ENCODE peak calls at places on chromosomes 4 and X, in six cellular contexts. E is HFF-Myc, J is neural crest cell, I is osteoblast, W is ovary, B is fibroblast of pulmonary artery. K is an unnamed sample.
A peak's percentile ranks its signal among the peaks of the same experiment; 100 is the strongest.

GRCh38 chr4:163607292-163607691 is 112.8 kb downstream of the TMA16 start:
- DNase-seq in E (no peak), J (no peak), I (no peak), W (no peak), B (no peak), K (no peak)

GRCh38 chr4:20338841-20339240 is 87.1 kb downstream of the SLIT2 start:
- DNase-seq in E (no peak), J (no peak), I (no peak), W (no peak), B (no peak), K (no peak)

GRCh38 chr4:4613641-4614286 is 71.9 kb upstream of the STX18 start:
- DNase-seq in E (no peak), J (no peak), I (peak; percentile 81), W (no peak), B (no peak), K (no peak)

GRCh38 chr4:35963969-35964515 is 280.3 kb downstream of the ARAP2 start:
- DNase-seq in E (no peak), J (no peak), I (no peak), W (no peak), B (peak; percentile 31), K (no peak)

GRCh38 chrX:28590394-28590793 is 3.1 kb downstream of the IL1RAPL1 start:
- DNase-seq in E (no peak), J (no peak), I (no peak), W (no peak), B (peak; percentile 27), K (no peak)

GRCh38 chr4:82360298-82361177 is 13.3 kb downstream of the HNRNPD start:
- DNase-seq in E (no peak), J (no peak), I (peak; percentile 71), W (no peak), B (peak; percentile 49), K (no peak)

GRCh38 chrX:153477039-153477438 is 6.7 kb upstream of the HAUS7 start:
- DNase-seq in E (peak; percentile 60), J (no peak), I (peak; percentile 94), W (no peak), B (peak; percentile 59), K (no peak)

GRCh38 chr4:54498661-54499111 is 159.1 kb upstream of the KIT start:
- DNase-seq in E (no peak), J (no peak), I (peak; percentile 73), W (no peak), B (peak; percentile 43), K (no peak)

GRCh38 chrX:153902388-153902787 is 2.1 kb upstream of the AVPR2 start:
- DNase-seq in E (no peak), J (no peak), I (no peak), W (no peak), B (no peak), K (no peak)

GRCh38 chr4:67327245-67327860 is 217.9 kb downstream of the CENPC start:
- DNase-seq in E (peak; percentile 12), J (peak; percentile 60), I (no peak), W (no peak), B (peak; percentile 74), K (peak; percentile 29)

GRCh38 chr4:147933316-147933715 is 201.4 kb downstream of the ARHGAP10 start:
- DNase-seq in E (no peak), J (no peak), I (no peak), W (no peak), B (no peak), K (no peak)

GRCh38 chrX:16839852-16840460 is 30.2 kb downstream of the RBBP7 start:
- DNase-seq in E (no peak), J (no peak), I (no peak), W (peak; percentile 49), B (peak; percentile 81), K (no peak)

GRCh38 chr4:1695913-1696312 is 11.8 kb upstream of the FAM53A start:
- DNase-seq in E (no peak), J (no peak), I (peak; percentile 19), W (no peak), B (no peak), K (no peak)

GRCh38 chrX:155056877-155057792 is 13.8 kb downstream of the CMC4 start:
- DNase-seq in E (peak; percentile 42), J (peak; percentile 43), I (no peak), W (peak; percentile 42), B (peak; percentile 83), K (no peak)

GRCh38 chr4:129839687-129840086 is 743.7 kb downstream of the C4orf33 start:
- DNase-seq in E (no peak), J (no peak), I (no peak), W (no peak), B (no peak), K (no peak)

GRCh38 chrX:44882635-44883034 is 9.6 kb downstream of the KDM6A start:
- DNase-seq in E (no peak), J (no peak), I (no peak), W (no peak), B (no peak), K (no peak)

GRCh38 chr4:81211956-81212355 is 3.1 kb downstream of the PRKG2 start:
- DNase-seq in E (no peak), J (no peak), I (no peak), W (no peak), B (no peak), K (no peak)

GRCh38 chr4:122777846-122778501 is 45.5 kb downstream of the BBS12 start:
- DNase-seq in E (no peak), J (no peak), I (peak; percentile 41), W (no peak), B (peak; percentile 79), K (no peak)

GRCh38 chr4:98682719-98683118 is 24.3 kb upstream of the TSPAN5 start:
- DNase-seq in E (no peak), J (no peak), I (no peak), W (no peak), B (peak; percentile 50), K (no peak)

GRCh38 chr4:137253949-137254348 is 278.3 kb downstream of the PCDH18 start:
- DNase-seq in E (no peak), J (no peak), I (peak; percentile 1), W (no peak), B (peak; percentile 31), K (no peak)

GRCh38 chrX:132732236-132732635 is 226.2 kb downstream of the HS6ST2 start:
- DNase-seq in E (no peak), J (no peak), I (no peak), W (no peak), B (no peak), K (no peak)

GRCh38 chr4:143417679-143418403 is 81.2 kb downstream of the GAB1 start:
- DNase-seq in E (no peak), J (no peak), I (no peak), W (no peak), B (no peak), K (no peak)

DNA sequence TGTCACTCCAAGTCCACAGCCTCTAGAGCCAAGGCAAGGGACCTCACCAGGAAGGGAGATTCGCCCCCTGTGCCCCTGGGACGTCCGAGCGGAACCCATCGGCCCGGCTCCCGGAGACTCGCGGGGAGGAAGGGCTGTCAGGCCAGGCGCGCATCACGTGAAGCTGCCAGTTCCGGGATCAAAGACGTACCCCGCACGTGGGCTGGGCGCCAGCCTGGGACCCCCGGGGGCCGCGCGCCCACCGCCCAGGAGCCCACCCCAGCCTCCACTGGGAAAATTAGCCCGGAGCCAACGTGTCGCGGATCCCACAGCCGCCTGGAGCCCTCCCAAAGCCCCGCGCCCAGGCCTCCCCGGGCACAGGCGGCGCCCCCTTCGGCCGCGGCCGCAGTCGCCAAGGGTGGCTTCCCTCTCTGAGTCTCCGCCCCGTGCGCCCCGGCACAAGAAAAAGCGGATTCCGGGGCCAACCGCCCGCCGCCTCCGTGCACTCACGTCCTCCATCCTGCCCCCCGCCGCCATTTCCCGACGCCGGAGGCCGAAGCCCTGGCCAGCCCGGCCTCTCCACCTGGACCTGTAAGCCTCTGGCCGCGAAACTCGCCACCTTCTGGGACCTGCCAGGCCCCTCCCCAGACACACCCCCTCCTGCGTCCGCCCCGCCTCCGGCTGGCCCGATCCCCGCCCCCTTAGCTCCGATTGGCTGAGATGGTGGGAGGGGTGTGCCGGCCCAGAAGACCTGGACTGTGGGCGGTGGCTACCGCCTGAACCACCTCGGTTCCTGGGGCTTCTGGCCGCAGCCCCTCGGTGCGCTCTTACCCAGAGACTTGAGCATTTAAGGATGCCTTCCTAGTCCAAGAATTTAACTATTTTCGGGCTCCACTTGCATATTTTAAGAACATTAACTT is at the start of gene TMEM192:
- DNase-seq in E (peak; percentile 63), J (peak; percentile 91), I (peak; percentile 97), W (peak; percentile 94), B (peak; percentile 93), K (no peak)
- TF ChIP-seq CTCF in E (peak; percentile 21), J (peak; percentile 48), I (no peak), W (peak; percentile 60), B (peak; percentile 5), K (peak; percentile 33)

DNA sequence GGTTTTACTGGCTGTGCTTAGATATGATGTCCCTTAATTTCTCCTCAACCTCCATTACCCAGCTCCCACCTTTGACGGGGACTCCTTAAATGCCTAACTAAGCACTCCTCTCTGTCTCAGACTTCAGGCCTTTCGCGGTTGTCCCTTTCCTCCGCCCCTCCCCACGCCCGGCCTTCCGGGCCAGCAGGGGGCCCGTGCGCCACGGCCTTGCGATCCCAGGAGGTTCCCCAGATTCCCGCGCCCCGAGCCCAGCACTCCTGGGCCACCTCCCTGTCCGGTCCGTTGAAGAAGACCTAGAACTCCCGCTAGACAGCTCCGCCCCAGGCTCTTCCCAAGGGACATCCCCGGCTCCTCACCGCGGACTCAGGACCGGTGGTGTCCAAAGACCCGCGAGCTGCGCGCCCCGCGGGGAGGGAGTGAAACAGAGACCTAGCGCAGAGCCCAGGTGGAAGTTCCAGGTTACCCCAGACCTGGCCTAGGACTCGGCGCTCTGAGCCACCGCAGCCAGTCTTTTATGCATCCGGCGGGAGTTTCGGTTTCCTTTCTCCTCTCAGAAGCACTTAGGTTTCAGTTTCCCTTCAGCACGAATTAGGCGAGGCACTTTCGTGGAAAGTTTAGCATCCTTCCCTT is at the start of gene DDX60:
- DNase-seq in E (peak; percentile 31), J (peak; percentile 44), I (peak; percentile 87), W (peak; percentile 80), B (peak; percentile 79), K (peak; percentile 67)
- TF ChIP-seq CTCF in E (peak; percentile 65), J (peak; percentile 62), I (peak; percentile 40), W (peak; percentile 41), B (peak; percentile 48), K (peak; percentile 10)

GRCh38 chr4:33566649-33567048 is 2677.7 kb downstream of the ARAP2 start:
- DNase-seq in E (no peak), J (no peak), I (no peak), W (no peak), B (no peak), K (no peak)
- TF ChIP-seq CTCF in E (no peak), J (peak; percentile 38), I (no peak), W (no peak), B (no peak), K (no peak)

GRCh38 chrX:24561121-24561520 is 86.0 kb downstream of the PCYT1B start:
- DNase-seq in E (no peak), J (no peak), I (peak; percentile 74), W (no peak), B (peak; percentile 23), K (no peak)
- TF ChIP-seq CTCF in E (no peak), J (no peak), I (peak; percentile 36), W (no peak), B (peak; percentile 21), K (peak; percentile 35)

GRCh38 chrX:96770315-96770714 is 85.7 kb downstream of the DIAPH2 start:
- DNase-seq in E (no peak), J (no peak), I (peak; percentile 43), W (no peak), B (peak; percentile 46), K (no peak)
- TF ChIP-seq CTCF in E (no peak), J (peak; percentile 83), I (peak; percentile 62), W (no peak), B (peak; percentile 35), K (no peak)

K was measured in GM12864.